ENCODE peak calls at places on chromosomes 4 and X, in ten cellular contexts. One of them, this sample, is unnamed.

GRCh38 chrX:147376601-147377387 is 534.9 kb upstream of the FMR1 start:
- DNase-seq in MG63: no peak
- DNase-seq in NCI-H1105: peak
- DNase-seq in activated CD4-positive, alpha-beta T cell treated with anti-CD3 and anti-CD28 coated beads, Interleukin-2, amount 10 ng/mL, durations not matched to agents 7 days and 5 days: no peak
- DNase-seq in activated CD8-positive, alpha-beta memory T cell treated with anti-CD3 and anti-CD28 coated beads, Interleukin-2, amount 50 U/mL, for 48 hours: no peak
- DNase-seq in RWPE1: no peak
- DNase-seq in HFFc6: no peak
- DNase-seq in nephron progenitor cell: no peak
- DNase-seq in mucosa of descending colon: no peak
- DNase-seq in activated T-cell treated with anti-CD3 and anti-CD28 coated beads for 48 hours: no peak
- DNase-seq in this sample: no peak

GRCh38 chrX:12269484-12269883 is 131.2 kb downstream of the FRMPD4 start:
- DNase-seq in activated CD4-positive, alpha-beta T cell treated with anti-CD3 and anti-CD28 coated beads, Interleukin-2, amount 10 ng/mL, durations not matched to agents 7 days and 5 days: no peak
- DNase-seq in NCI-H1105: no peak
- DNase-seq in RWPE1: peak
- DNase-seq in activated T-cell treated with anti-CD3 and anti-CD28 coated beads for 48 hours: no peak
- DNase-seq in nephron progenitor cell: no peak
- DNase-seq in mucosa of descending colon: no peak
- DNase-seq in MG63: no peak
- DNase-seq in HFFc6: peak
- DNase-seq in activated CD8-positive, alpha-beta memory T cell treated with anti-CD3 and anti-CD28 coated beads, Interleukin-2, amount 50 U/mL, for 48 hours: no peak
- DNase-seq in this sample: no peak

GRCh38 chr4:51840791-51841190 is 2.2 kb upstream of the DCUN1D4 start:
- DNase-seq in activated CD4-positive, alpha-beta T cell treated with anti-CD3 and anti-CD28 coated beads, Interleukin-2, amount 10 ng/mL, durations not matched to agents 7 days and 5 days: no peak
- DNase-seq in RWPE1: no peak
- DNase-seq in nephron progenitor cell: no peak
- DNase-seq in HFFc6: no peak
- DNase-seq in mucosa of descending colon: no peak
- DNase-seq in NCI-H1105: no peak
- DNase-seq in MG63: no peak
- DNase-seq in activated T-cell treated with anti-CD3 and anti-CD28 coated beads for 48 hours: no peak
- DNase-seq in activated CD8-positive, alpha-beta memory T cell treated with anti-CD3 and anti-CD28 coated beads, Interleukin-2, amount 50 U/mL, for 48 hours: no peak
- DNase-seq in this sample: no peak

GRCh38 chr4:112515278-112516075 is 503 bp downstream of the NEUROG2 start:
- DNase-seq in activated CD8-positive, alpha-beta memory T cell treated with anti-CD3 and anti-CD28 coated beads, Interleukin-2, amount 50 U/mL, for 48 hours: peak
- DNase-seq in HFFc6: no peak
- DNase-seq in mucosa of descending colon: peak
- DNase-seq in nephron progenitor cell: peak
- DNase-seq in activated CD4-positive, alpha-beta T cell treated with anti-CD3 and anti-CD28 coated beads, Interleukin-2, amount 10 ng/mL, durations not matched to agents 7 days and 5 days: peak
- DNase-seq in activated T-cell treated with anti-CD3 and anti-CD28 coated beads for 48 hours: no peak
- DNase-seq in NCI-H1105: no peak
- DNase-seq in RWPE1: no peak
- DNase-seq in MG63: peak
- DNase-seq in this sample: no peak

GRCh38 chrX:38806054-38806389 is 4.8 kb downstream of the MID1IP1 start:
- DNase-seq in activated T-cell treated with anti-CD3 and anti-CD28 coated beads for 48 hours: no peak
- DNase-seq in RWPE1: peak
- DNase-seq in nephron progenitor cell: no peak
- DNase-seq in MG63: no peak
- DNase-seq in mucosa of descending colon: peak
- DNase-seq in activated CD4-positive, alpha-beta T cell treated with anti-CD3 and anti-CD28 coated beads, Interleukin-2, amount 10 ng/mL, durations not matched to agents 7 days and 5 days: no peak
- DNase-seq in NCI-H1105: peak
- DNase-seq in activated CD8-positive, alpha-beta memory T cell treated with anti-CD3 and anti-CD28 coated beads, Interleukin-2, amount 50 U/mL, for 48 hours: no peak
- DNase-seq in HFFc6: no peak
- DNase-seq in this sample: no peak

GRCh38 chr4:39469429-39470077 is 10.7 kb downstream of the LIAS start:
- DNase-seq in MG63: peak
- DNase-seq in activated T-cell treated with anti-CD3 and anti-CD28 coated beads for 48 hours: no peak
- DNase-seq in activated CD8-positive, alpha-beta memory T cell treated with anti-CD3 and anti-CD28 coated beads, Interleukin-2, amount 50 U/mL, for 48 hours: no peak
- DNase-seq in mucosa of descending colon: no peak
- DNase-seq in nephron progenitor cell: peak
- DNase-seq in activated CD4-positive, alpha-beta T cell treated with anti-CD3 and anti-CD28 coated beads, Interleukin-2, amount 10 ng/mL, durations not matched to agents 7 days and 5 days: peak
- DNase-seq in NCI-H1105: peak
- DNase-seq in RWPE1: peak
- DNase-seq in HFFc6: peak
- DNase-seq in this sample: peak

GRCh38 chr4:84730375-84730774 is 147.4 kb downstream of the CDS1 start:
- DNase-seq in mucosa of descending colon: no peak
- DNase-seq in RWPE1: no peak
- DNase-seq in activated CD4-positive, alpha-beta T cell treated with anti-CD3 and anti-CD28 coated beads, Interleukin-2, amount 10 ng/mL, durations not matched to agents 7 days and 5 days: no peak
- DNase-seq in NCI-H1105: no peak
- DNase-seq in nephron progenitor cell: no peak
- DNase-seq in HFFc6: no peak
- DNase-seq in MG63: no peak
- DNase-seq in activated T-cell treated with anti-CD3 and anti-CD28 coated beads for 48 hours: no peak
- DNase-seq in activated CD8-positive, alpha-beta memory T cell treated with anti-CD3 and anti-CD28 coated beads, Interleukin-2, amount 50 U/mL, for 48 hours: no peak
- DNase-seq in this sample: no peak

GRCh38 chr4:148243837-148244236 is 198.4 kb downstream of the NR3C2 start:
- DNase-seq in activated CD8-positive, alpha-beta memory T cell treated with anti-CD3 and anti-CD28 coated beads, Interleukin-2, amount 50 U/mL, for 48 hours: no peak
- DNase-seq in NCI-H1105: no peak
- DNase-seq in mucosa of descending colon: no peak
- DNase-seq in activated CD4-positive, alpha-beta T cell treated with anti-CD3 and anti-CD28 coated beads, Interleukin-2, amount 10 ng/mL, durations not matched to agents 7 days and 5 days: no peak
- DNase-seq in RWPE1: no peak
- DNase-seq in HFFc6: no peak
- DNase-seq in MG63: no peak
- DNase-seq in nephron progenitor cell: no peak
- DNase-seq in activated T-cell treated with anti-CD3 and anti-CD28 coated beads for 48 hours: no peak
- DNase-seq in this sample: no peak

GRCh38 chr4:160180206-160180605 is 1077.3 kb downstream of the RAPGEF2 start:
- DNase-seq in mucosa of descending colon: no peak
- DNase-seq in activated T-cell treated with anti-CD3 and anti-CD28 coated beads for 48 hours: no peak
- DNase-seq in NCI-H1105: no peak
- DNase-seq in HFFc6: no peak
- DNase-seq in MG63: peak
- DNase-seq in RWPE1: peak
- DNase-seq in activated CD4-positive, alpha-beta T cell treated with anti-CD3 and anti-CD28 coated beads, Interleukin-2, amount 10 ng/mL, durations not matched to agents 7 days and 5 days: no peak
- DNase-seq in activated CD8-positive, alpha-beta memory T cell treated with anti-CD3 and anti-CD28 coated beads, Interleukin-2, amount 50 U/mL, for 48 hours: no peak
- DNase-seq in nephron progenitor cell: no peak
- DNase-seq in this sample: peak

GRCh38 chr4:29307256-29307655 is 1412.9 kb upstream of the PCDH7 start:
- DNase-seq in NCI-H1105: no peak
- DNase-seq in RWPE1: no peak
- DNase-seq in nephron progenitor cell: no peak
- DNase-seq in mucosa of descending colon: no peak
- DNase-seq in activated CD8-positive, alpha-beta memory T cell treated with anti-CD3 and anti-CD28 coated beads, Interleukin-2, amount 50 U/mL, for 48 hours: no peak
- DNase-seq in HFFc6: no peak
- DNase-seq in activated T-cell treated with anti-CD3 and anti-CD28 coated beads for 48 hours: no peak
- DNase-seq in MG63: no peak
- DNase-seq in activated CD4-positive, alpha-beta T cell treated with anti-CD3 and anti-CD28 coated beads, Interleukin-2, amount 10 ng/mL, durations not matched to agents 7 days and 5 days: no peak
- DNase-seq in this sample: no peak

GRCh38 chr4:112978691-112979472 is 70.6 kb upstream of the ANK2 start:
- DNase-seq in NCI-H1105: no peak
- DNase-seq in nephron progenitor cell: no peak
- DNase-seq in activated T-cell treated with anti-CD3 and anti-CD28 coated beads for 48 hours: no peak
- DNase-seq in MG63: no peak
- DNase-seq in activated CD8-positive, alpha-beta memory T cell treated with anti-CD3 and anti-CD28 coated beads, Interleukin-2, amount 50 U/mL, for 48 hours: no peak
- DNase-seq in HFFc6: peak
- DNase-seq in RWPE1: no peak
- DNase-seq in activated CD4-positive, alpha-beta T cell treated with anti-CD3 and anti-CD28 coated beads, Interleukin-2, amount 10 ng/mL, durations not matched to agents 7 days and 5 days: no peak
- DNase-seq in mucosa of descending colon: no peak
- DNase-seq in this sample: no peak

GRCh38 chr4:3527101-3527913 is 4.9 kb downstream of the LRPAP1 start:
- DNase-seq in nephron progenitor cell: no peak
- DNase-seq in NCI-H1105: no peak
- DNase-seq in MG63: no peak
- DNase-seq in HFFc6: no peak
- DNase-seq in activated CD8-positive, alpha-beta memory T cell treated with anti-CD3 and anti-CD28 coated beads, Interleukin-2, amount 50 U/mL, for 48 hours: no peak
- DNase-seq in activated T-cell treated with anti-CD3 and anti-CD28 coated beads for 48 hours: no peak
- DNase-seq in activated CD4-positive, alpha-beta T cell treated with anti-CD3 and anti-CD28 coated beads, Interleukin-2, amount 10 ng/mL, durations not matched to agents 7 days and 5 days: no peak
- DNase-seq in mucosa of descending colon: peak
- DNase-seq in RWPE1: no peak
- DNase-seq in this sample: no peak

GRCh38 chr4:126479709-126480108 is 1153.0 kb upstream of the INTU start:
- DNase-seq in activated CD8-positive, alpha-beta memory T cell treated with anti-CD3 and anti-CD28 coated beads, Interleukin-2, amount 50 U/mL, for 48 hours: no peak
- DNase-seq in activated CD4-positive, alpha-beta T cell treated with anti-CD3 and anti-CD28 coated beads, Interleukin-2, amount 10 ng/mL, durations not matched to agents 7 days and 5 days: no peak
- DNase-seq in activated T-cell treated with anti-CD3 and anti-CD28 coated beads for 48 hours: no peak
- DNase-seq in MG63: no peak
- DNase-seq in nephron progenitor cell: no peak
- DNase-seq in mucosa of descending colon: no peak
- DNase-seq in NCI-H1105: no peak
- DNase-seq in HFFc6: no peak
- DNase-seq in RWPE1: no peak
- DNase-seq in this sample: no peak